ENCODE peak calls at places on chromosomes 16 and 17, in five cellular contexts. D is K562, P is PC-9, G is OCI-LY7, C is astrocyte. K is an unnamed sample.

GRCh38 chr16:14562691-14563491 is 67.2 kb downstream of the PARN start:
- DNase-seq in D (no peak), G (no peak), P (no peak), C (peak; percentile 44), K (no peak)

GRCh38 chr17:39132192-39132600 is 19.2 kb downstream of the PLXDC1 start:
- DNase-seq in C (peak; percentile 66), G (no peak), D (peak; percentile 67), P (no peak), K (no peak)

GRCh38 chr17:13996758-13997157 is 72.5 kb upstream of the COX10 start:
- DNase-seq in D (no peak), C (no peak), P (no peak), G (no peak), K (no peak)

GRCh38 chr17:66304304-66305174 is 2.1 kb downstream of the PRKCA start:
- DNase-seq in C (peak; percentile 33), G (no peak), D (peak; percentile 23), P (peak; percentile 27), K (no peak)

GRCh38 chr16:3060339-3061127 is 4.9 kb upstream of the IL32 start:
- DNase-seq in G (no peak), D (no peak), C (no peak), P (no peak), K (no peak)

GRCh38 chr17:8430966-8431365 is 4.7 kb upstream of the NDEL1 start:
- DNase-seq in P (no peak), G (no peak), C (peak; percentile 81), D (no peak), K (no peak)

GRCh38 chr17:80539022-80539421 is 5.6 kb upstream of the RPTOR start:
- DNase-seq in G (peak; percentile 63), P (no peak), C (no peak), D (peak; percentile 36), K (peak; percentile 61)

GRCh38 chr17:11950771-11951519 is 46.3 kb downstream of the ZNF18 start:
- DNase-seq in C (peak; percentile 24), G (no peak), P (no peak), D (peak; percentile 43), K (no peak)

GRCh38 chr17:39090400-39090799 is 61.0 kb downstream of the PLXDC1 start:
- DNase-seq in P (no peak), G (no peak), D (no peak), C (no peak), K (no peak)

GRCh38 chr16:57627184-57627871 is 1.1 kb upstream of the ADGRG1 start:
- DNase-seq in C (peak; percentile 86), G (no peak), P (peak; percentile 70), D (no peak), K (no peak)

GRCh38 chr16:8168016-8168415 is 422.3 kb downstream of the TMEM114 start:
- DNase-seq in D (no peak), P (no peak), C (no peak), G (no peak), K (no peak)

GRCh38 chr17:9419932-9420453 is 155.6 kb downstream of the STX8 start:
- DNase-seq in D (no peak), G (no peak), C (peak; percentile 76), P (no peak), K (no peak)

GRCh38 chr16:11138026-11138768 is 117.8 kb downstream of the SOCS1 start:
- DNase-seq in D (no peak), P (no peak), G (no peak), C (no peak), K (no peak)

GRCh38 chr17:3647769-3648540 is 11.4 kb downstream of the CTNS start:
- DNase-seq in G (peak; percentile 78), P (peak; percentile 40), C (peak; percentile 20), D (no peak), K (peak; percentile 80)

DNA sequence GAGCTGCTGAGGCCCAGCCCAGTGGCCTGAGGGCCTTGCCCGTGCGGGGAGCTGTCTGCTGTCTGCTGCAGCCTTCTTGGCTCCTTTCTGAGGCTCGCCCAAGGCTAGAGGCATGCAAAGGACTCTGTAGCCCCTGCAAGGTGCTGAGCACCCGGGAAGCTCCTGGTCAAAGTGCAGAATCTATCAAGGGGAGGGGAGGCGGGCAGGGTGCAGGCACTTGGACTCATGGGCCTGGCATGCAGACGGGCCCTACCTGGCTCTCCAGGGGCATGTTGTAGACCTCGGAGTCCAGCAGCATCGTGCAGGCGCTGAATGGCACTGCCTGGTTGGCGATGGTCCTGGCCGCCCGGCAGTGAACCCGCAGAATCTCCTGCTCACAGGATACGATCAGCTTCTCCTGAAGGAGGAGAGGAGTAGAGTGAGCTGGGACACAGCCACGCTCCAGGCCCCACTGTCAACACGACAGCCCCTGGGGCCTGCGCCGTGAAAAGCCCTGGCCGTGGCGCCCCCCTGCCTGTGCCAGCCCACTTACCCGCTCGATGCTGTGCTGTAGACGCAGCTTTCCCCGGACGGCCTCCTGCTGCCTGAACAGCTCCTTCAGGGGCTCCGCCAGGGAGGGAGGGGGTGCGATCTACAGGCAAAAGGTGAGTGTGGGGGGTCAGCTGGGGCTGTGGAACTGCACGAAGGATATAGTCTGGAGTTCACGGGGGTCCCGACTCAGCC is 57.2 kb downstream of the ZNF778 start:
- DNase-seq in P (no peak), C (no peak), G (no peak), D (no peak), K (no peak)
- H3K4me2 ChIP-seq in P (no peak overlapping the region), C (no peak overlapping the region), G (no peak overlapping the region), D (no peak overlapping the region), K (no peak overlapping the region)

DNA sequence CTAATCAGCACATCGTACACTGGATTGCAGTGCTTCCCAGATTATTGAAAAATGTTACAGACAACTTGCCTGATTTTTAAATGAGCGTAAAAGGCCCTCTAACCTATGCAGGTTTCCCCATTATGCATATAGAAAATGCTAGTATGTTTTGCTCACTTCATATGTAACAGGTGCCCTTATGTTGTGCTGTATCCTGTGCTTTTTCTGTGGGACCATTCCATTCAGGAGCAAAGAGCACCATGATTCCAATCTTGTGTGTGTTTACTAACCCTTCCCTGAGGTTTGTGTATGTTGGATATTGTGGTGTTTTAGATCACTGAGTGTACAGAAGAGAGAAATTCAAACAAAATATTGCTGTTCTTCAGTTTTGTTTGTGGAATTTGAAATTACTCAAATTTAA is 12.9 kb downstream of the PTRH2 start:
- DNase-seq in D (no peak), P (no peak), C (no peak), G (no peak), K (no peak)
- H4K20me1 ChIP-seq in D (peaks cover 43% of the 10 kb centered on the region), P (peaks cover 73% of the 10 kb centered on the region), C (peaks cover 63% of the 10 kb centered on the region), G (peaks cover 27% of the 10 kb centered on the region), K (peaks cover 41% of the 10 kb centered on the region)

GRCh38 chr16:77553130-77553529 is 118.3 kb upstream of the ADAMTS18 start:
- DNase-seq in C (no peak), G (no peak), D (no peak), P (no peak), K (no peak)
- H3K4me2 ChIP-seq in C (no peak overlapping the region), G (no peak overlapping the region), D (no peak overlapping the region), P (no peak overlapping the region), K (no peak overlapping the region)

DNA sequence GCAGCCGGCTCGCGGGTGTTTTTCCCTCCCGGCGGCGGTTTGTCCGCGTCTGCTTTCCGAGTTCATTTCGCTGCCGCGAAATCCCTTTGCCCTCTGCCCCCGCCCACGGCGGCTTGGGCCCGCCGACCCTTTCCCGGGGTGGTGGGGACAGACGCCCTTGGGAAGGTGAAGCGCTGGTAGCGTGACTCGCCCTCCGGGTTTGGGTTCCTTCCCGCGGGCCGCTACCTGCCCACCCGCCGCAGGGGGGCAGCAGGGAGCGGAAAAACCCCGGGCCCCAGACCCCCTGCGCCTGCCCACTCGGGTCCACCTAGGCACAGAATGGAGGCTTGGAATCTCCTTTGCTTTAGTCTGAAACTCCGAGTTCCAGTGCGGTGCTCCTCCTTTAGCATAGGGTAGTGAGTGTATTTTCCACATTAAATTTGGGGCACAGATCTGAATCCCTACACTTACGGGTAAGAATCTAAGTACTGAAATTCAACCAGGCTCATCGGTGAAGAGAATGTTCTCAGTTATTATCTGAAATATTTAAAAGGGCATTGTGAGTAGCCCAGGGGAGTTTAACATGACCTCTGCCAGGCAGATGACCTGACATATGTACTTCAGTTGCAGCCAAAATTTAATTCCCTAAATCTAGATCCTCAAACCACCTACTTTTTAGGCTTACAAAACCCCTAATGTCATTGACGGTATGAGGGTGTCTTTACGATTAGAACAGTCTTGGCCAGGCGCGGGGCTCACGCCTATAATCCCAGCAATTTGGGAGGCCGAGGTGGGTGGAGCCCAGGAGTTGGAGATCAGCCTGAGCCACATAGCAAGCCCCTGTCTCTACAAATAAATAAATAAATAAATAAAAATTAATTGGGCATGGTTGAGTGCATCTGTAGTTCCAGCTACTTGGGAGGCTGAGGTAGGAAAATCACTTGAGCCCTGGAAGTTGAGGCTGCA is 1.0 kb downstream of the NME2 start:
- DNase-seq in C (no peak), P (peak; percentile 68), G (peak; percentile 78), D (peak; percentile 84), K (peak; percentile 87)
- H4K20me1 ChIP-seq in C (peaks cover 47% of the 10 kb centered on the region), P (peaks cover 43% of the 10 kb centered on the region), G (peaks cover 4% of the 10 kb centered on the region), D (no peaks in the 10 kb centered on the region), K (peaks cover 10% of the 10 kb centered on the region)

GRCh38 chr17:6443692-6444572 is at the start of gene PIMREG:
- DNase-seq in P (peak; percentile 98), C (peak; percentile 77), D (peak; percentile 97), G (peak; percentile 95), K (no peak)
- H3K4me2 ChIP-seq in P (peak within 1 kb of the TSS; percentile 99), C (peak within 1 kb of the TSS; percentile 100), D (peak within 1 kb of the TSS; percentile 81), G (peak within 1 kb of the TSS; percentile 91), K (no peak within 1 kb of the TSS)

DNA sequence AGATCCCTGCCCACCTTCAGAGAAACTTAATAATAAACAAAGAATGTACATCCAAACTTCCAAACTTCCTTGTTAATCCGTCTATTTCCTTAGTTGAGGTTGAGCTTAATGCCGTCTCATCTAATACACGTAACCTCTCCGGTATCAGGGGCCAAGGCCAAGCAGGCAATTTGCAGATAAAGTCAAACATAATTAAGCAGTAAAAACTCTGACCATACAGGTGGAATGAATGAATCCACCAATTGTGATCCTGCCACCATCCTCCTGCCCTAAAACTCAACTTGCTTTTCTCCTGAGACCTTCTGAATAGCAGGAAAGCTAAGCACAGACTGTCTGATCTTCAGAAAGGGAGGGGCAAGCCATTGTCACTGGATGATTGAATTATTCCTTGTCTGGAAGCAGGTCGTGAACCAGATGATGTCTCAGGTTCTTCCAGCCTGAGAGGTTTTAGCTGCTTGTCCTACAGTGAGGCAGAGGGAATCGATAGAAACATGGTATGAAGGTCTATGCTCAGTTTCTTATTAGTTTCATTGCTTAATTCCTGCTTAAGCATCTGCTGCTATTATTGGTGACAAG is 1111.8 kb upstream of the EEF2KMT start:
- DNase-seq in G (no peak), C (no peak), P (no peak), D (no peak), K (no peak)
- H4K20me1 ChIP-seq in G (no peaks in the 10 kb centered on the region), C (no peaks in the 10 kb centered on the region), P (no peaks in the 10 kb centered on the region), D (no peaks in the 10 kb centered on the region), K (no peaks in the 10 kb centered on the region)

DNA sequence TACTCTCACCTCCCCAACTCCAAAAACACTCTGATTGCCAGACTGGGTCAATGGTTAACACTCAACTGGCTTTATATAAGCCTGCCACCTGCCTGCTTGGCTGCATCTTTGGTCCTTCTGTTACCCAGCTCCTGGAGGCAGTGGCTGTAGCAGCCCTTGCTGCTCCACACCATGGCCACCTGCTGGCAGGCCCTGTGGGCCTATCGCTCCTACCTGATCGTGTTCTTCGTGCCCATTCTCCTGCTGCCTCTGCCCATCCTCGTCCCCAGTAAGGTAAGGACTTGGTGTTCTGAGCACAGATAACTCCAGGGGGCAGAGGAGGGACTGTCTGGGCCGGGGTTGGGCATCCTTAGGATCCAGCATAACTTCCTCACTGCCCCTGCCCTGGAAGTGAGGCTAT is at the start of gene SLC13A2:
- DNase-seq in D (no peak), G (no peak), P (no peak), C (no peak), K (no peak)
- H3K4me2 ChIP-seq in D (no peak within 1 kb of the TSS), G (no peak within 1 kb of the TSS), P (no peak within 1 kb of the TSS), C (no peak within 1 kb of the TSS), K (no peak within 1 kb of the TSS)

K was measured in Karpas-422.